ENCODE peak calls at places on chromosome 4, in seven cellular contexts. O, C, Z, G, I, V and F are unnamed samples.

GRCh38 chr4:82519072-82519471 is 42.7 kb downstream of the TMEM150C start:
- DNase-seq in G (no peak), C (no peak), Z (no peak), O (no peak), V (no peak), I (no peak), F (no peak)

GRCh38 chr4:100268807-100269206 is 78.5 kb upstream of the DDIT4L start:
- DNase-seq in Z (no peak), G (no peak), I (no peak), O (no peak), C (no peak), V (no peak), F (no peak)

GRCh38 chr4:168978001-168978700 is 31.9 kb downstream of the CBR4 start:
- DNase-seq in V (no peak), Z (no peak), I (peak), O (no peak), C (no peak), G (no peak), F (no peak)

GRCh38 chr4:48698029-48698901 is 81.8 kb downstream of the FRYL start:
- DNase-seq in G (peak), O (peak), Z (peak), I (peak), V (no peak), C (no peak), F (no peak)

GRCh38 chr4:82951196-82951595 is 50.7 kb downstream of the THAP9 start:
- DNase-seq in G (no peak), V (no peak), O (no peak), C (no peak), Z (no peak), I (no peak), F (no peak)

GRCh38 chr4:8568068-8568668 is 12.0 kb upstream of the GPR78 start:
- DNase-seq in Z (no peak), I (peak), V (no peak), G (no peak), C (no peak), O (no peak), F (no peak)

GRCh38 chr4:108743021-108743420 is 19.8 kb downstream of the ETNPPL start:
- DNase-seq in V (no peak), O (no peak), I (no peak), Z (no peak), G (peak), C (no peak), F (no peak)

GRCh38 chr4:28313729-28314713 is 1453.4 kb downstream of the STIM2 start:
- DNase-seq in G (no peak), O (no peak), Z (no peak), V (no peak), C (no peak), I (no peak), F (no peak)

GRCh38 chr4:8871417-8872401 is at the start of gene HMX1:
- DNase-seq in G (peak), I (no peak), O (peak), Z (peak), V (no peak), C (no peak), F (no peak)

GRCh38 chr4:20192754-20193521 is 58.8 kb upstream of the SLIT2 start:
- DNase-seq in Z (no peak), C (no peak), G (no peak), O (no peak), V (no peak), I (peak), F (no peak)